ENCODE peak calls at places on chromosomes 4 and X, in six cellular contexts. One of them, this sample, is unnamed.
A peak's percentile ranks its signal among the peaks of the same experiment; 100 is the strongest.

GRCh38 chrX:17082831-17083230 is 136.4 kb downstream of the REPS2 start:
- DNase-seq in left ventricle myocardium inferior: no peak
- DNase-seq in cardiac muscle cell: no peak
- DNase-seq in HCT116: peak; percentile 0
- DNase-seq in right lobe of liver: no peak
- DNase-seq in esophagus muscularis mucosa: no peak
- DNase-seq in this sample: no peak

GRCh38 chr4:153684182-153685073 is at the start of gene TLR2:
- DNase-seq in HCT116: no peak
- DNase-seq in right lobe of liver: peak; percentile 89
- DNase-seq in left ventricle myocardium inferior: peak; percentile 70
- DNase-seq in cardiac muscle cell: peak; percentile 57
- DNase-seq in esophagus muscularis mucosa: no peak
- DNase-seq in this sample: peak; percentile 48

GRCh38 chr4:43680416-43680815 is 768.2 kb downstream of the KCTD8 start:
- DNase-seq in esophagus muscularis mucosa: no peak
- DNase-seq in cardiac muscle cell: no peak
- DNase-seq in left ventricle myocardium inferior: no peak
- DNase-seq in HCT116: no peak
- DNase-seq in right lobe of liver: no peak
- DNase-seq in this sample: no peak

GRCh38 chr4:183348706-183349659 is 26.8 kb upstream of the CLDN24 start:
- DNase-seq in esophagus muscularis mucosa: no peak
- DNase-seq in cardiac muscle cell: no peak
- DNase-seq in HCT116: no peak
- DNase-seq in left ventricle myocardium inferior: no peak
- DNase-seq in right lobe of liver: no peak
- DNase-seq in this sample: peak; percentile 63

GRCh38 chr4:94877973-94878372 is 120.2 kb downstream of the BMPR1B start:
- DNase-seq in HCT116: no peak
- DNase-seq in esophagus muscularis mucosa: no peak
- DNase-seq in cardiac muscle cell: no peak
- DNase-seq in right lobe of liver: no peak
- DNase-seq in left ventricle myocardium inferior: no peak
- DNase-seq in this sample: no peak

GRCh38 chr4:143286058-143286457 is 50.6 kb upstream of the GAB1 start:
- DNase-seq in HCT116: no peak
- DNase-seq in cardiac muscle cell: no peak
- DNase-seq in right lobe of liver: no peak
- DNase-seq in esophagus muscularis mucosa: no peak
- DNase-seq in left ventricle myocardium inferior: no peak
- DNase-seq in this sample: no peak

GRCh38 chrX:136200466-136200865 is 50.7 kb downstream of the MAP7D3 start:
- DNase-seq in HCT116: no peak
- DNase-seq in left ventricle myocardium inferior: no peak
- DNase-seq in esophagus muscularis mucosa: no peak
- DNase-seq in cardiac muscle cell: no peak
- DNase-seq in right lobe of liver: no peak
- DNase-seq in this sample: peak; percentile 45

GRCh38 chrX:22063284-22063683 is 31.2 kb downstream of the PHEX start:
- DNase-seq in esophagus muscularis mucosa: no peak
- DNase-seq in left ventricle myocardium inferior: no peak
- DNase-seq in cardiac muscle cell: no peak
- DNase-seq in right lobe of liver: no peak
- DNase-seq in HCT116: no peak
- DNase-seq in this sample: no peak

GRCh38 chrX:153063315-153063714 is 7.0 kb downstream of the PNMA3 start:
- DNase-seq in HCT116: no peak
- DNase-seq in left ventricle myocardium inferior: no peak
- DNase-seq in right lobe of liver: no peak
- DNase-seq in cardiac muscle cell: no peak
- DNase-seq in esophagus muscularis mucosa: no peak
- DNase-seq in this sample: no peak

GRCh38 chrX:63686878-63687714 is 97.9 kb downstream of the ARHGEF9 start:
- DNase-seq in esophagus muscularis mucosa: no peak
- DNase-seq in left ventricle myocardium inferior: no peak
- DNase-seq in HCT116: peak; percentile 3
- DNase-seq in right lobe of liver: no peak
- DNase-seq in cardiac muscle cell: peak; percentile 25
- DNase-seq in this sample: peak; percentile 1

GRCh38 chr4:56752985-56753384 is 68.5 kb downstream of the SPINK2 start:
- DNase-seq in esophagus muscularis mucosa: no peak
- DNase-seq in HCT116: peak; percentile 41
- DNase-seq in right lobe of liver: no peak
- DNase-seq in left ventricle myocardium inferior: no peak
- DNase-seq in cardiac muscle cell: no peak
- DNase-seq in this sample: no peak

GRCh38 chr4:123304151-123305021 is 92.2 kb upstream of the SPRY1 start:
- DNase-seq in right lobe of liver: no peak
- DNase-seq in HCT116: no peak
- DNase-seq in cardiac muscle cell: peak; percentile 48
- DNase-seq in left ventricle myocardium inferior: peak; percentile 21
- DNase-seq in esophagus muscularis mucosa: no peak
- DNase-seq in this sample: no peak
- H3K4me3 ChIP-seq in right lobe of liver: no peak overlapping the region
- H3K4me3 ChIP-seq in HCT116: no peak overlapping the region
- H3K4me3 ChIP-seq in cardiac muscle cell: no peak overlapping the region
- H3K4me3 ChIP-seq in left ventricle myocardium inferior: no peak overlapping the region
- H3K4me3 ChIP-seq in esophagus muscularis mucosa: no peak overlapping the region
- H3K4me3 ChIP-seq in this sample: no peak overlapping the region

DNA sequence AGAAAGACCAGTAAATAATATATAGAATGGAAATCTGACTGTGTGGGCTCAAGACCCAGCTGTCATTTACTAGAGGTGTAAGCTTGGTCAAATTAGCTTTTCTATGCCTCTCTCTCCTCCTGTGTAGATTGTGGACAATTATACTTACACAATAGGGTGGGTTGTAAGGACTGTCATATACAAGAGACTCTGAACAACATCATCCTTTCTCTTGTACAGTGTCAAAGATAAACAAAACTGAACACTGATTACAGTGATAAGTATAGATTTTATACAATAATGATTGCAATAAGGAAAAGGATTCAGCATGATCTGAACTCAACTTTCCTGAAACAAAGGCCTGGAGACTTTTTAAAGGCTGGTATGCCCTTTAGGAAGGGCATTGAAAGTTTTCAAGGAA is 429.2 kb upstream of the HS3ST1 start:
- DNase-seq in cardiac muscle cell: no peak
- DNase-seq in HCT116: no peak
- DNase-seq in left ventricle myocardium inferior: no peak
- DNase-seq in right lobe of liver: no peak
- DNase-seq in esophagus muscularis mucosa: no peak
- DNase-seq in this sample: no peak
- H3K9me3 ChIP-seq in cardiac muscle cell: no peaks in the 10 kb centered on the region
- H3K9me3 ChIP-seq in HCT116: no peaks in the 10 kb centered on the region
- H3K9me3 ChIP-seq in left ventricle myocardium inferior: peaks cover 14% of the 10 kb centered on the region
- H3K9me3 ChIP-seq in right lobe of liver: no peaks in the 10 kb centered on the region
- H3K9me3 ChIP-seq in esophagus muscularis mucosa: no peaks in the 10 kb centered on the region
- H3K9me3 ChIP-seq in this sample: no peaks in the 10 kb centered on the region

GRCh38 chr4:159353422-159354116 is 250.7 kb downstream of the RAPGEF2 start:
- DNase-seq in right lobe of liver: no peak
- DNase-seq in HCT116: no peak
- DNase-seq in esophagus muscularis mucosa: no peak
- DNase-seq in cardiac muscle cell: peak; percentile 88
- DNase-seq in left ventricle myocardium inferior: peak; percentile 59
- DNase-seq in this sample: no peak
- H3K36me3 ChIP-seq in right lobe of liver: peaks cover 8% of the 10 kb centered on the region
- H3K36me3 ChIP-seq in HCT116: peaks cover 3% of the 10 kb centered on the region
- H3K36me3 ChIP-seq in esophagus muscularis mucosa: peaks cover 59% of the 10 kb centered on the region
- H3K36me3 ChIP-seq in cardiac muscle cell: peaks cover 69% of the 10 kb centered on the region
- H3K36me3 ChIP-seq in left ventricle myocardium inferior: peaks cover 95% of the 10 kb centered on the region
- H3K36me3 ChIP-seq in this sample: no peaks in the 10 kb centered on the region

DNA sequence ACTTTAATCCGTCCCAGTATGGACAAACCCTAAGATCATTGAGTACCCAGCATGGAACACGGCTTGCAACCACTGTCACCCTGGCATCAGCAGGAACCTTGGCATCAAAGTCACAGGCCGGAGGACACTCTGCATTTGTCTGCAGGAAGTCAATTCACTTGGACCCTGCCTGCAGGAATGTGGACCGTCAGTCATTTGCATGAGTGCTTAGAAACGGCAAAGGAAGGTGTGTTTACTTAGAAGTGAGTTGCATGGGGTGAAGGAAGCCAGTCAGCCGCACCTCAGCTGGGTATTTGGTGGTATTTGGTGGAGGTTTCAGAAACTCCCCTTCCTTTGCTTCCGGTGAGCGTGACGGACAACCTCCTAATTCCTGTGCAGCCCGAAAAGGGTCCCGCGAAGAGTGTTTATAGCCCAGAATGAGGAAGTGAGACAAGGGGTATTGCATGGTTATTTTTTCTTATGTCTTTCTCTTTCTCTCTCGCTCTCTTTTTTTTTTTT is 15.5 kb downstream of the P2RY8 start:
- DNase-seq in esophagus muscularis mucosa: no peak
- DNase-seq in right lobe of liver: no peak
- DNase-seq in cardiac muscle cell: no peak
- DNase-seq in left ventricle myocardium inferior: no peak
- DNase-seq in HCT116: no peak
- DNase-seq in this sample: no peak
- H3K4me3 ChIP-seq in esophagus muscularis mucosa: no peak overlapping the region
- H3K4me3 ChIP-seq in right lobe of liver: no peak overlapping the region
- H3K4me3 ChIP-seq in cardiac muscle cell: no peak overlapping the region
- H3K4me3 ChIP-seq in left ventricle myocardium inferior: no peak overlapping the region
- H3K4me3 ChIP-seq in HCT116: no peak overlapping the region
- H3K4me3 ChIP-seq in this sample: no peak overlapping the region

This sample was measured in MG63.